ENCODE peak calls at places on chromosomes 7 and 10, in seven cellular contexts. Y is endothelial cell of umbilical vein; W is mammary epithelial cell; A is adipocyte; J is cardiac muscle cell; T is CD8-positive, alpha-beta T cell; L is naive thymus-derived CD4-positive, alpha-beta T cell. F is an unnamed sample.

GRCh38 chr7:17144313-17144712 is 154.1 kb upstream of the AHR start:
- DNase-seq in T (peak; percentile 33), J (peak; percentile 42), Y (peak; percentile 22), W (peak; percentile 78), L (no peak), A (peak; percentile 22), F (peak; percentile 71)

GRCh38 chr10:118754132-118754555 is 626 bp downstream of the CACUL1 start:
- DNase-seq in W (peak; percentile 61), J (peak; percentile 37), Y (peak; percentile 63), A (peak; percentile 71), L (peak; percentile 13), T (peak; percentile 13), F (peak; percentile 59)

GRCh38 chr7:66153691-66154090 is 39.0 kb downstream of the CRCP start:
- DNase-seq in A (no peak), Y (no peak), J (no peak), L (no peak), T (no peak), W (no peak), F (no peak)

GRCh38 chr10:3010819-3011422 is 56.4 kb upstream of the PFKP start:
- DNase-seq in J (peak; percentile 4), L (no peak), Y (no peak), A (no peak), W (peak; percentile 37), T (no peak), F (no peak)

GRCh38 chr10:50392966-50393718 is 141.8 kb upstream of the ASAH2 start:
- DNase-seq in W (no peak), T (no peak), Y (peak; percentile 66), L (no peak), J (peak; percentile 62), A (no peak), F (no peak)

GRCh38 chr7:22356855-22357310 is at the start of gene RAPGEF5:
- DNase-seq in L (no peak), Y (no peak), A (peak; percentile 11), J (no peak), W (peak; percentile 66), T (no peak), F (peak; percentile 61)

GRCh38 chr10:96612052-96612830 is 25.4 kb upstream of the TM9SF3 start:
- DNase-seq in J (no peak), L (no peak), Y (no peak), A (no peak), T (no peak), W (no peak), F (no peak)

GRCh38 chr10:29806350-29806788 is 171.6 kb upstream of the SVIL start:
- DNase-seq in J (no peak), Y (peak; percentile 12), L (no peak), W (peak; percentile 40), A (no peak), T (no peak), F (no peak)

GRCh38 chr7:79927116-79927515 is 207.5 kb upstream of the GNAI1 start:
- DNase-seq in A (no peak), T (no peak), W (no peak), J (peak; percentile 6), Y (no peak), L (no peak), F (no peak)

GRCh38 chr10:86964061-86964846 is 4.0 kb upstream of the ADIRF start:
- DNase-seq in L (no peak), J (no peak), W (no peak), T (no peak), Y (no peak), A (no peak), F (no peak)

GRCh38 chr10:74502963-74503608 is 323.3 kb upstream of the KAT6B start:
- DNase-seq in L (no peak), J (peak; percentile 68), W (peak; percentile 72), T (no peak), Y (peak; percentile 90), A (peak; percentile 66), F (no peak)

GRCh38 chr7:158406364-158406763 is 181.3 kb downstream of the PTPRN2 start:
- DNase-seq in W (no peak), T (no peak), Y (no peak), A (no peak), J (no peak), L (no peak), F (no peak)

GRCh38 chr10:121664671-121665070 is 66.4 kb upstream of the FGFR2 start:
- DNase-seq in L (no peak), J (no peak), W (peak; percentile 38), Y (no peak), T (no peak), A (no peak), F (no peak)

GRCh38 chr7:72035275-72035674 is 376.9 kb downstream of the CALN1 start:
- DNase-seq in T (no peak), Y (no peak), A (no peak), W (no peak), J (no peak), L (no peak), F (no peak)

GRCh38 chr7:98984126-98984525 is 105.8 kb downstream of the TRRAP start:
- DNase-seq in T (no peak), J (no peak), L (no peak), W (no peak), A (no peak), Y (no peak), F (no peak)
- H3K36me3 ChIP-seq in T (peaks cover 56% of the 10 kb centered on the region), J (peaks cover 84% of the 10 kb centered on the region), L (peaks cover 100% of the 10 kb centered on the region), W (peaks cover 26% of the 10 kb centered on the region), A (peaks cover 91% of the 10 kb centered on the region), Y (peaks cover 42% of the 10 kb centered on the region), F (peaks cover 100% of the 10 kb centered on the region)

DNA sequence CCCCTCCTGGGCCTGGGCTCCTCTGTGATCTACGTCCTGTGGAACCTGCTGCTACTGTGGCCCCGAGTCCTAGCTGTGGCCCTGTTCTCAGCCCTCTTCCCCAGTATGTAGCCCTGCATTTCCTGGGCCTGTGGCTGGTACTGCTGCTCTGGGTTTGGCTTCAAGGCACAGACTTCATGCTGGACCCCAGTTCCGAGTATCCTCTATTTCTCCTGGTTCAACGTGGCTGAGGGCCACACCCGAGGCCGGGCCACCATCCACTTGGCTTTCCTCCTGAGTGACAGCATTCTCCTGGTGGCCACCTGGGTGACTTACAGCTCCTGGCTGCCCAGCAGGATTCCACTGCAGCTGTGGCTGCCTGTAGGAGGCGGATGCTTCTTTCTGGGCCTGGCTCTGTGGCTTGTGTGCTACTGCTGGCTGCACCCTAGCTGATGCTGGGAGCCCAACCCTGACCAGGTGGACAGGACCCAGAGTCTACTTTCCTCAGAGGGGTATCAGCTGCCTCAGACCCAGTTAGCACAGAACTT is 37.8 kb upstream of the MMD2 start:
- DNase-seq in J (no peak), W (no peak), A (no peak), T (no peak), Y (no peak), L (no peak), F (no peak)
- H3K36me3 ChIP-seq in J (peaks cover 19% of the 10 kb centered on the region), W (peaks cover 12% of the 10 kb centered on the region), A (peaks cover 57% of the 10 kb centered on the region), T (peaks cover 26% of the 10 kb centered on the region), Y (peaks cover 2% of the 10 kb centered on the region), L (peaks cover 80% of the 10 kb centered on the region), F (peaks cover 81% of the 10 kb centered on the region)

GRCh38 chr7:98265841-98266271 is 13.8 kb upstream of the TECPR1 start:
- DNase-seq in L (no peak), A (peak; percentile 24), Y (peak; percentile 59), J (no peak), T (no peak), W (no peak), F (no peak)

GRCh38 chr7:98267305-98267704 is 14.2 kb upstream of the BRI3 start:
- DNase-seq in L (no peak), J (no peak), Y (no peak), A (no peak), W (no peak), T (no peak), F (no peak)

GRCh38 chr7:98266840-98267239 is 14.6 kb upstream of the BRI3 start:
- DNase-seq in T (no peak), L (no peak), J (peak; percentile 46), A (peak; percentile 68), Y (no peak), W (no peak), F (no peak)
- H3K36me3 ChIP-seq in T (no peaks in the 10 kb centered on the region), L (no peaks in the 10 kb centered on the region), J (no peaks in the 10 kb centered on the region), A (no peaks in the 10 kb centered on the region), Y (no peaks in the 10 kb centered on the region), W (no peaks in the 10 kb centered on the region), F (no peaks in the 10 kb centered on the region)

DNA sequence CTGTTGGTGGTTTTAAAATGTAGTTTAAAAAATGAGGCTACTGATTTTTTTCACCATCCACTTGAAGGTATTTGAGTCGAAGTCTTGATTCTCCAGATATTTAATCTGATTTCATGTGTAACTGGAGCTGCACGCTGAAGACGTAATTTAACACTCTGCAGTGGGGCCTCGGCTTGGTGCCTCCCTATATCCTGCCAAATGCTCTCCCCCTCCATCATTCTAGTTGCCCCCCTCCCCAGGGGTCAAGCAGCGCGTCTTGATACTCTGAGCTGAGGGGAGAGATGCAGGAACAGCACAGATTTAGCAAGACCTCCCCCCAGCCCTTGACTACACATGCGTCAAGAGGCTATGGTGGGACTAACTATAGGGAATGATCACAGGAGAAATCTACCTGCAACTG is 85.7 kb downstream of the PRPF18 start:
- DNase-seq in A (no peak), J (no peak), W (no peak), Y (no peak), L (no peak), T (no peak), F (no peak)
- H3K36me3 ChIP-seq in A (peaks cover 80% of the 10 kb centered on the region), J (no peaks in the 10 kb centered on the region), W (peaks cover 14% of the 10 kb centered on the region), Y (peaks cover 43% of the 10 kb centered on the region), L (no peaks in the 10 kb centered on the region), T (no peaks in the 10 kb centered on the region), F (peaks cover 72% of the 10 kb centered on the region)

GRCh38 chr7:47413526-47414341 is 168.2 kb downstream of the TNS3 start:
- DNase-seq in A (no peak), Y (no peak), T (no peak), J (no peak), L (no peak), W (no peak), F (no peak)

GRCh38 chr7:47414342-47415288 is 167.3 kb downstream of the TNS3 start:
- DNase-seq in J (no peak), T (no peak), L (no peak), W (no peak), A (no peak), Y (no peak), F (no peak)

GRCh38 chr7:47416454-47417121 is 165.3 kb downstream of the TNS3 start:
- DNase-seq in Y (no peak), A (no peak), L (no peak), J (no peak), W (no peak), T (no peak), F (no peak)

GRCh38 chr7:47417122-47417480 is 164.8 kb downstream of the TNS3 start:
- DNase-seq in Y (no peak), J (no peak), T (no peak), L (no peak), A (no peak), W (no peak), F (no peak)

GRCh38 chr7:47415289-47416212 is 166.4 kb downstream of the TNS3 start:
- DNase-seq in Y (no peak), A (no peak), J (no peak), T (no peak), W (no peak), L (no peak), F (no peak)
- H3K36me3 ChIP-seq in Y (no peaks in the 10 kb centered on the region), A (peaks cover 77% of the 10 kb centered on the region), J (no peaks in the 10 kb centered on the region), T (no peaks in the 10 kb centered on the region), W (no peaks in the 10 kb centered on the region), L (no peaks in the 10 kb centered on the region), F (no peaks in the 10 kb centered on the region)

GRCh38 chr7:43625977-43626376 is 43.1 kb downstream of the STK17A start:
- DNase-seq in L (no peak), A (no peak), J (no peak), Y (no peak), W (no peak), T (no peak), F (no peak)
- H3K36me3 ChIP-seq in L (peaks cover 15% of the 10 kb centered on the region), A (peaks cover 74% of the 10 kb centered on the region), J (peaks cover 8% of the 10 kb centered on the region), Y (peaks cover 28% of the 10 kb centered on the region), W (peaks cover 44% of the 10 kb centered on the region), T (peaks cover 14% of the 10 kb centered on the region), F (peaks cover 97% of the 10 kb centered on the region)

GRCh38 chr10:68023292-68023691 is 51.8 kb downstream of the HERC4 start:
- DNase-seq in L (no peak), A (no peak), W (no peak), Y (no peak), T (no peak), J (no peak), F (no peak)
- H3K36me3 ChIP-seq in L (peaks cover 31% of the 10 kb centered on the region), A (peaks cover 84% of the 10 kb centered on the region), W (peaks cover 26% of the 10 kb centered on the region), Y (peaks cover 7% of the 10 kb centered on the region), T (peaks cover 9% of the 10 kb centered on the region), J (peaks cover 20% of the 10 kb centered on the region), F (peaks cover 59% of the 10 kb centered on the region)